ENCODE peak calls at places on chromosomes 4 and X, in seven cellular contexts. N is psoas muscle; W is CD8-positive, alpha-beta T cell; Y is GM06990; C is kidney epithelial cell; Q is mucosa of descending colon; M is ascending aorta. B is an unnamed sample.

GRCh38 chr4:21517460-21517859 is 431.1 kb downstream of the KCNIP4 start:
- DNase-seq in N (no peak), W (no peak), Y (no peak), C (peak; percentile 21), Q (no peak), M (no peak), B (no peak)

GRCh38 chrX:152259150-152259549 is 120.8 kb upstream of the MAGEA10 start:
- DNase-seq in N (no peak), W (no peak), Y (no peak), C (no peak), Q (no peak), M (no peak), B (peak; percentile 24)

GRCh38 chrX:50471390-50471789 is 765 bp upstream of the DGKK start:
- DNase-seq in N (no peak), W (no peak), Y (no peak), C (no peak), Q (no peak), M (no peak), B (no peak)

GRCh38 chr4:170083546-170083945 is 6.2 kb downstream of the AADAT start:
- DNase-seq in N (no peak), W (no peak), Y (no peak), C (no peak), Q (no peak), M (no peak), B (no peak)

GRCh38 chr4:169958629-169959028 is 67.6 kb downstream of the MFAP3L start:
- DNase-seq in N (no peak), W (no peak), Y (no peak), C (no peak), Q (no peak), M (no peak), B (no peak)

GRCh38 chrX:153469811-153470410 is 465 bp downstream of the HAUS7 start:
- DNase-seq in N (peak; percentile 66), W (peak; percentile 25), Y (no peak), C (no peak), Q (no peak), M (no peak), B (no peak)

GRCh38 chrX:43627147-43627546 is 29.0 kb upstream of the MAOA start:
- DNase-seq in N (no peak), W (no peak), Y (no peak), C (no peak), Q (no peak), M (no peak), B (no peak)

GRCh38 chrX:40105016-40105790 is 7.4 kb upstream of the BCOR start:
- DNase-seq in N (peak; percentile 75), W (no peak), Y (peak; percentile 55), C (no peak), Q (peak; percentile 73), M (no peak), B (peak; percentile 52)

GRCh38 chr4:120819816-120820437 is 102.6 kb downstream of the PRDM5 start:
- DNase-seq in N (no peak), W (no peak), Y (no peak), C (no peak), Q (no peak), M (no peak), B (no peak)

GRCh38 chr4:80115368-80116181 is 42.5 kb upstream of the ANTXR2 start:
- DNase-seq in N (no peak), W (no peak), Y (no peak), C (no peak), Q (no peak), M (no peak), B (no peak)

GRCh38 chrX:35016051-35016450 is 73.5 kb downstream of the FAM47B start:
- DNase-seq in N (no peak), W (no peak), Y (no peak), C (peak; percentile 12), Q (no peak), M (no peak), B (no peak)

DNA sequence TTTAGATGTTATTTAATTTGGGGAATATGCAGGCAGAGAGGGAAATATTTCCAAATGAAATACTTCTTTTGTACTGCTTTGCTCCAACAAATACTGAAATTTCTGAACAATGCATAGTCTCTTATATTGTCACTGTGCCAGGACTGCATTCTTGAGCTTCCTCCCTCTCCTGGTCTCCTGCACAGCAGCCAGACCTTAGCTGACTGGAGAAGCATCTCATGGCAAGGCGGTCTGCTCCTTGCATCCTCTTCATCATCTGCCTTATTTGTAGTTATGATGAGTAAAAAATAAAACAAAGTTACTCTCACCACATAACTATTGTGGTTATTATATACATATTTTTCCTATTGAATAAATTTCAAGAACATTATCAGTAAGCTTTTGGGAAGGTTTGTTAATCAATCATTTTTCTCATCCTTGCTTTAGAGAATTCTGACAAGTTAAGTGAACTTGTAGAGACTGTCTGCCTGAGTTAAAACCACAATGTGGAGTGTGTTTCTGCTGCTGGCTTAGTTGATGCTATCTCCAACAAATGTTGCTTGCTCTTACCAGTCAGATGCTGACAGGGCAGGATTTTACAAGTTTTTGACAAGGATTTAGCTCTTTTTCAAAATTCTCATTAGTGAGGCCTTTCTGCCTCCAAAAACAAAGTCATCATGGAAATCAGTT is 153.6 kb downstream of the SOWAHB start:
- DNase-seq in N (no peak), W (no peak), Y (no peak), C (no peak), Q (no peak), M (no peak), B (no peak)
- TF ChIP-seq CTCF in N (no peak), W (no peak), Y (no peak), C (no peak), Q (no peak), M (no peak), B (no peak)

GRCh38 chrX:53395605-53396298 is 26.7 kb downstream of the SMC1A start:
- DNase-seq in N (no peak), W (no peak), Y (no peak), C (no peak), Q (no peak), M (no peak), B (no peak)
- H3K36me3 ChIP-seq in N (no peaks in the 10 kb centered on the region), W (peaks cover 14% of the 10 kb centered on the region), Y (peaks cover 13% of the 10 kb centered on the region), C (no peaks in the 10 kb centered on the region), Q (no peaks in the 10 kb centered on the region), M (peaks cover 25% of the 10 kb centered on the region), B (peaks cover 42% of the 10 kb centered on the region)

DNA sequence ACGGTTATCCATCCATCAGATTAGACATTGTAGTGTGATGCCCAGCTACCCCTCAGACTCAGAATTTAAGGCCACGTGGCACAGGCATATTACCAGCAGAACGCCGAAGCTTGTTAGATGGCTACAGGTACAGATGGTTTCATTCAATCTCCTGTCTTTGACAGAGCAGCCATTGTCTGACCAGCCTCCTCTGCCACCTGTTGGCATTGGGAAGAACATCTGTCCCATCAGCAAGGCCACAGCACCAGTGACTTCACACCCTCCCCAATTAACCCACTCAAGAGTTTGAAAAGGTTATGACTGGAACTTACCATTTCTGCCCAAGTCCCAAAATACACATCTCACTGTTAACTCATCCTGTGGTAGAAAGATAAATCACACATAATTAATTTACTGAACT is 22.0 kb upstream of the PHKA2 start:
- DNase-seq in N (no peak), W (no peak), Y (no peak), C (no peak), Q (no peak), M (no peak), B (no peak)
- TF ChIP-seq CTCF in N (no peak), W (no peak), Y (peak; percentile 33), C (no peak), Q (no peak), M (no peak), B (no peak)

GRCh38 chrX:119685225-119686066 is 7.5 kb downstream of the SEPTIN6 start:
- DNase-seq in N (no peak), W (peak; percentile 52), Y (peak; percentile 72), C (no peak), Q (no peak), M (peak; percentile 39), B (no peak)

GRCh38 chrX:119687661-119688413 is 5.1 kb downstream of the SEPTIN6 start:
- DNase-seq in N (no peak), W (no peak), Y (no peak), C (no peak), Q (no peak), M (no peak), B (no peak)

GRCh38 chrX:119688856-119689455 is 4.0 kb downstream of the SEPTIN6 start:
- DNase-seq in N (no peak), W (peak; percentile 53), Y (no peak), C (no peak), Q (no peak), M (no peak), B (no peak)

GRCh38 chrX:119684916-119685224 is 8.1 kb downstream of the SEPTIN6 start:
- DNase-seq in N (no peak), W (no peak), Y (no peak), C (no peak), Q (no peak), M (no peak), B (no peak)

DNA sequence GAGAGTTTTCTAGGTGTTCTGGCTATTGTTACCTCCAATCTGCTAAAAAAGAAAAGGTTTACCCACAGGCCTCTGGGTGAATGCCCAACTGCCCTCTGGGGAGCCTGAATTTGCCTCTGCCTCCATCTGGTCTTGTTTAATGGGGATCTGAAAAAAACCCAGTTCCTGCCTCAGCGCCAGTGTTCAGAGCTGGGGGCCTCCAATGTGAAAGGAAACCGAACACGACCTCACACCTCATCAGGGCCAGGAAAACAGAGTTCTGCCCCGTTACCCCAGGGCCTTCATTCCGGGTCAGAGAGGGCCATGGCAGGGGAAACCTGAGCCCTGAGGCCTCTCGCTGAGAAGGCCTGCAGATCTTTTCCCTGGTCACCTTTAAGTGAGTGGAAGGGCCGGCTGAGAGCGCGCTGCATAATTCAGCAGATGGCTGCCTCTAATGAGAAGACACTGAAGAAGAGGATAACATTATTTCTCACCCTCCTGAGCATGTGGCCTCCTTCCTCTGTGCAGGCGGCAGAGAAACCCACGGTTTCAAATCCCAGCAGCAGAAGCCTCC is 6.8 kb downstream of the SEPTIN6 start:
- DNase-seq in N (no peak), W (no peak), Y (peak; percentile 75), C (no peak), Q (no peak), M (no peak), B (no peak)
- H3K36me3 ChIP-seq in N (no peaks in the 10 kb centered on the region), W (no peaks in the 10 kb centered on the region), Y (no peaks in the 10 kb centered on the region), C (no peaks in the 10 kb centered on the region), Q (no peaks in the 10 kb centered on the region), M (no peaks in the 10 kb centered on the region), B (no peaks in the 10 kb centered on the region)

GRCh38 chr4:183636488-183636887 is 22.5 kb downstream of the RWDD4 start:
- DNase-seq in N (no peak), W (no peak), Y (no peak), C (no peak), Q (no peak), M (no peak), B (no peak)
- TF ChIP-seq CTCF in N (no peak), W (no peak), Y (no peak), C (no peak), Q (no peak), M (no peak), B (no peak)

GRCh38 chr4:25818293-25819240 is 44.2 kb downstream of the SEL1L3 start:
- DNase-seq in N (no peak), W (no peak), Y (no peak), C (no peak), Q (no peak), M (no peak), B (no peak)
- H3K36me3 ChIP-seq in N (no peaks in the 10 kb centered on the region), W (peaks cover 32% of the 10 kb centered on the region), Y (no peaks in the 10 kb centered on the region), C (peaks cover 1% of the 10 kb centered on the region), Q (no peaks in the 10 kb centered on the region), M (no peaks in the 10 kb centered on the region), B (peaks cover 8% of the 10 kb centered on the region)

GRCh38 chr4:62531731-62532130 is 1331.6 kb downstream of the ADGRL3 start:
- DNase-seq in N (no peak), W (no peak), Y (no peak), C (no peak), Q (no peak), M (no peak), B (no peak)
- TF ChIP-seq CTCF in N (no peak), W (no peak), Y (no peak), C (no peak), Q (no peak), M (no peak), B (no peak)